ENCODE peak calls at places on chromosomes 11 and 22, in ten cellular contexts. A, W, X, P, H, G, D, S, U and C are unnamed samples.

GRCh38 chr11:123221074-123221473 is 26.0 kb upstream of the CLMP start:
- DNase-seq in A (no peak), W (no peak), X (no peak), P (peak; percentile 67), H (no peak), G (no peak), D (no peak), S (no peak), U (no peak), C (no peak)

GRCh38 chr11:36326524-36327419 is 30.7 kb downstream of the PRR5L start:
- DNase-seq in A (no peak), W (no peak), X (no peak), P (no peak), H (no peak), G (no peak), D (no peak), S (no peak), U (no peak), C (no peak)

GRCh38 chr11:60777572-60777971 is 7.6 kb upstream of the MS4A10 start:
- DNase-seq in A (no peak), W (no peak), X (peak; percentile 67), P (peak; percentile 73), H (no peak), G (no peak), D (peak; percentile 82), S (no peak), U (no peak), C (no peak)

GRCh38 chr11:132312161-132312560 is 941.7 kb downstream of the NTM start:
- DNase-seq in A (no peak), W (no peak), X (peak; percentile 86), P (peak; percentile 24), H (no peak), G (no peak), D (peak; percentile 83), S (no peak), U (no peak), C (no peak)

GRCh38 chr11:128824199-128825049 is 42.7 kb downstream of the KCNJ1 start:
- DNase-seq in A (no peak), W (no peak), X (no peak), P (no peak), H (no peak), G (peak; percentile 78), D (no peak), S (no peak), U (peak; percentile 67), C (no peak)

GRCh38 chr11:86459682-86460460 is 85.2 kb downstream of the CCDC81 start:
- DNase-seq in A (peak; percentile 45), W (no peak), X (peak; percentile 95), P (peak; percentile 72), H (peak; percentile 27), G (peak; percentile 74), D (peak; percentile 95), S (peak; percentile 64), U (peak; percentile 72), C (no peak)

GRCh38 chr11:75233688-75234295 is 6.8 kb upstream of the TPBGL start:
- DNase-seq in A (no peak), W (no peak), X (peak; percentile 55), P (peak; percentile 69), H (no peak), G (no peak), D (peak; percentile 54), S (no peak), U (no peak), C (no peak)

GRCh38 chr11:28107331-28107725 is 628 bp downstream of the KIF18A start:
- DNase-seq in A (no peak), W (peak; percentile 29), X (no peak), P (peak; percentile 55), H (no peak), G (no peak), D (peak; percentile 37), S (no peak), U (no peak), C (no peak)

GRCh38 chr11:73295259-73295995 is 12.6 kb upstream of the ARHGEF17 start:
- DNase-seq in A (peak; percentile 61), W (peak; percentile 65), X (peak; percentile 66), P (peak; percentile 87), H (peak; percentile 43), G (peak; percentile 83), D (peak; percentile 91), S (no peak), U (peak; percentile 68), C (peak; percentile 49)

GRCh38 chr11:64449381-64450167 is 90.6 kb downstream of the RPS6KA4 start:
- DNase-seq in A (peak; percentile 45), W (peak; percentile 66), X (peak; percentile 29), P (peak; percentile 71), H (peak; percentile 74), G (peak; percentile 70), D (peak; percentile 25), S (peak; percentile 81), U (peak; percentile 40), C (peak; percentile 67)

GRCh38 chr11:17414317-17414737 is 25.9 kb upstream of the KCNJ11 start:
- DNase-seq in A (no peak), W (no peak), X (no peak), P (no peak), H (no peak), G (no peak), D (no peak), S (peak; percentile 88), U (no peak), C (no peak)

GRCh38 chr11:10824888-10825287 is 16.2 kb upstream of the EIF4G2 start:
- DNase-seq in A (no peak), W (no peak), X (no peak), P (no peak), H (no peak), G (no peak), D (no peak), S (no peak), U (no peak), C (no peak)

GRCh38 chr22:50459016-50459415 is 15.8 kb downstream of the SBF1 start:
- DNase-seq in A (no peak), W (no peak), X (no peak), P (no peak), H (no peak), G (no peak), D (no peak), S (no peak), U (no peak), C (no peak)

GRCh38 chr11:72321381-72321996 is 77.5 kb upstream of the PHOX2A start:
- DNase-seq in A (no peak), W (no peak), X (peak; percentile 71), P (peak; percentile 9), H (no peak), G (no peak), D (peak; percentile 81), S (no peak), U (no peak), C (no peak)

GRCh38 chr22:49333206-49333605 is 494.5 kb downstream of the BRD1 start:
- DNase-seq in A (no peak), W (no peak), X (no peak), P (no peak), H (no peak), G (no peak), D (no peak), S (no peak), U (no peak), C (no peak)

GRCh38 chr22:49332691-49333090 is 495.0 kb downstream of the BRD1 start:
- DNase-seq in A (no peak), W (no peak), X (no peak), P (no peak), H (no peak), G (no peak), D (no peak), S (no peak), U (no peak), C (no peak)

GRCh38 chr22:49330421-49331222 is 497.1 kb downstream of the BRD1 start:
- DNase-seq in A (no peak), W (no peak), X (no peak), P (no peak), H (no peak), G (no peak), D (no peak), S (no peak), U (no peak), C (no peak)

GRCh38 chr22:49331223-49331815 is 496.4 kb downstream of the BRD1 start:
- DNase-seq in A (no peak), W (no peak), X (no peak), P (no peak), H (no peak), G (no peak), D (no peak), S (no peak), U (no peak), C (no peak)

GRCh38 chr22:49331878-49332277 is 495.8 kb downstream of the BRD1 start:
- DNase-seq in A (no peak), W (no peak), X (no peak), P (no peak), H (no peak), G (no peak), D (no peak), S (no peak), U (no peak), C (no peak)
- H3K9me3 ChIP-seq in A (no peaks in the 10 kb centered on the region), W (no peaks in the 10 kb centered on the region), X (no peaks in the 10 kb centered on the region), P (peaks cover 7% of the 10 kb centered on the region), H (no peaks in the 10 kb centered on the region), G (no peaks in the 10 kb centered on the region), D (peaks cover 60% of the 10 kb centered on the region), S (no peaks in the 10 kb centered on the region), U (no peaks in the 10 kb centered on the region), C (no peaks in the 10 kb centered on the region)

DNA sequence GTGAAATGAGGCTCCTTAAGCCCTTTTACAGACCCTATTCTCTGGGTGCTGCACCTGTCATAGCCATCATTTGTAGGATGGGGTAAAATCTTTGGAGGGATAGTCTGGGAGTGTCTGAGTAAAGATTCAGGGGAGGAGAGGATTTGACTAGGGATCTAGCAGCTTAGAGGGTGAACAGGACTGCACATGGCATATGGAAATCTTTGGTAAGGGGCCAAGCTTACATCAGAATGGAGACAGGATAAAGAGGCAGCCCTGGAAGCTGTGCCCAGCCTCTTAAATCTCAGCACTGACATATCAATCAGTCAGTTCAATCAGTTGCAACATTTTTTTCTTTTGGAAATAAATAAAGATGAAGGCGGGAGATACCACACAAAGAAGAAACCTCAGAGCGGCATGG is 301.8 kb upstream of the CADM1 start:
- DNase-seq in A (no peak), W (no peak), X (no peak), P (no peak), H (no peak), G (no peak), D (no peak), S (no peak), U (no peak), C (no peak)
- H3K9me3 ChIP-seq in A (peaks cover 23% of the 10 kb centered on the region), W (no peaks in the 10 kb centered on the region), X (no peaks in the 10 kb centered on the region), P (peaks cover 21% of the 10 kb centered on the region), H (peaks cover 11% of the 10 kb centered on the region), G (peaks cover 6% of the 10 kb centered on the region), D (peaks cover 13% of the 10 kb centered on the region), S (no peaks in the 10 kb centered on the region), U (no peaks in the 10 kb centered on the region), C (no peaks in the 10 kb centered on the region)

DNA sequence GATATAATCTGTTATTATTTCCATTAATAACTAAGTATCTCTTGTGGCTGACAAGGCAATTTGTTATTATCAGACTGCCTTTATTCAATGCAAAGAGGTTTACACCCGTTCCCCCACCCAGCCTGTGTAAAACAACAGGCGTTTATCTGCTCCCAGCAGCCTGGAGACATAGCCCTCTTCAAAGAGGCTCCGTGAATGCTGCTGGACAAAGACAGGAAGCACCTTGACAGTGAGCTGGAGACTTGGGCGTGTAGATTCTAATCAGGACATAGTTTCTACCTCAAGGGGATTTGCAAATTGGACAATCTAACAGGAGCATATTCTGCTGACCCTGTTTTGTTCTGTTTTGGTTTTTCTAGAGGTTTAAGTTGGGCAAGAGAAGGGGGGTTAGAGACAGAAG is 733.0 kb upstream of the KIRREL3 start:
- DNase-seq in A (no peak), W (no peak), X (no peak), P (no peak), H (no peak), G (no peak), D (no peak), S (no peak), U (no peak), C (no peak)
- H3K9me3 ChIP-seq in A (no peaks in the 10 kb centered on the region), W (no peaks in the 10 kb centered on the region), X (no peaks in the 10 kb centered on the region), P (no peaks in the 10 kb centered on the region), H (peaks cover 10% of the 10 kb centered on the region), G (no peaks in the 10 kb centered on the region), D (no peaks in the 10 kb centered on the region), S (no peaks in the 10 kb centered on the region), U (no peaks in the 10 kb centered on the region), C (no peaks in the 10 kb centered on the region)

GRCh38 chr11:2647953-2648352 is 51.8 kb downstream of the KCNQ1OT1 start:
- DNase-seq in A (no peak), W (no peak), X (no peak), P (no peak), H (no peak), G (no peak), D (no peak), S (no peak), U (no peak), C (no peak)
- H3K9me3 ChIP-seq in A (peaks cover 94% of the 10 kb centered on the region), W (peaks cover 28% of the 10 kb centered on the region), X (peaks cover 3% of the 10 kb centered on the region), P (peaks cover 100% of the 10 kb centered on the region), H (peaks cover 16% of the 10 kb centered on the region), G (peaks cover 6% of the 10 kb centered on the region), D (peaks cover 68% of the 10 kb centered on the region), S (peaks cover 3% of the 10 kb centered on the region), U (peaks cover 15% of the 10 kb centered on the region), C (peaks cover 16% of the 10 kb centered on the region)